ENCODE peak calls at places on chromosomes 4 and X, in four cellular contexts. Z is IMR-90, Y is H1, X is H9. P is an unnamed sample.

GRCh38 chr4:41613362-41613761 is 75.4 kb downstream of the LIMCH1 start:
- DNase-seq in Z (no peak), Y (no peak), X (peak), P (peak)

GRCh38 chr4:105979506-105979905 is 84.2 kb downstream of the NPNT start:
- DNase-seq in Z (no peak), Y (no peak), X (no peak), P (no peak)

GRCh38 chr4:158805628-158806471 is 37.0 kb downstream of the FNIP2 start:
- DNase-seq in Z (no peak), Y (no peak), X (no peak), P (no peak)

GRCh38 chr4:16000708-16001483 is 37.9 kb upstream of the FGFBP2 start:
- DNase-seq in Y (no peak), Z (no peak), X (no peak), P (no peak)

GRCh38 chrX:107451754-107452153 is 2.3 kb downstream of the FRMPD3 start:
- DNase-seq in Y (peak), X (peak), Z (no peak), P (peak)

GRCh38 chr4:140642674-140643437 is 74.1 kb upstream of the UCP1 start:
- DNase-seq in Y (no peak), X (no peak), Z (no peak), P (no peak)

GRCh38 chr4:2060578-2061207 is 1.6 kb downstream of the NAT8L start:
- DNase-seq in X (peak), Z (no peak), Y (no peak), P (peak)

GRCh38 chr4:89134775-89135319 is 23.5 kb downstream of the TIGD2 start:
- DNase-seq in X (no peak), Y (no peak), Z (peak), P (peak)

GRCh38 chr4:112361181-112361791 is 64.1 kb downstream of the ALPK1 start:
- DNase-seq in Z (peak), X (peak), Y (peak), P (peak)

GRCh38 chr4:39205000-39205399 is 22.7 kb downstream of the WDR19 start:
- DNase-seq in Y (no peak), Z (no peak), X (no peak), P (no peak)

GRCh38 chr4:64417974-64418373 is 8.7 kb upstream of the TECRL start:
- DNase-seq in X (no peak), Z (no peak), Y (no peak), P (no peak)

GRCh38 chrX:74009041-74009440 is 294.9 kb upstream of the ZCCHC13 start:
- DNase-seq in Z (peak), X (no peak), Y (no peak), P (no peak)

GRCh38 chrX:102835504-102836146 is 101.4 kb upstream of the RAB40AL start:
- DNase-seq in Y (peak), Z (peak), X (peak), P (peak)

GRCh38 chr4:15043226-15043625 is 40.9 kb downstream of the CPEB2 start:
- DNase-seq in X (no peak), Y (no peak), Z (no peak), P (peak)

GRCh38 chr4:7323872-7324650 is 110.7 kb downstream of the PSAPL1 start:
- DNase-seq in Y (no peak), X (no peak), Z (no peak), P (peak)

GRCh38 chr4:68375667-68376559 is 26.0 kb upstream of the YTHDC1 start:
- DNase-seq in Z (peak), X (peak), Y (peak), P (peak)

GRCh38 chr4:138875886-138876608 is 139.5 kb upstream of the NOCT start:
- DNase-seq in X (no peak), Y (no peak), Z (peak), P (peak)

GRCh38 chr4:88522702-88523324 is 763 bp downstream of the PYURF start:
- DNase-seq in Y (no peak), Z (peak), X (no peak), P (peak)

GRCh38 chr4:2416564-2417195 is 1.8 kb downstream of the ZFYVE28 start:
- DNase-seq in Y (peak), X (peak), Z (no peak), P (peak)

GRCh38 chr4:2256781-2257191 is 5.1 kb downstream of the MXD4 start:
- DNase-seq in Z (no peak), Y (peak), X (no peak), P (no peak)

GRCh38 chrX:38929966-38930421 is 128.7 kb downstream of the MID1IP1 start:
- DNase-seq in Z (peak), X (no peak), Y (no peak), P (no peak)

GRCh38 chr4:183326853-183327252 is 4.6 kb upstream of the CLDN24 start:
- DNase-seq in Y (no peak), Z (peak), X (no peak), P (no peak)

GRCh38 chr4:112253382-112254000 is 21.9 kb downstream of the AP1AR start:
- DNase-seq in X (no peak), Z (no peak), Y (no peak), P (peak)

GRCh38 chr4:168766537-168767316 is 243.3 kb downstream of the CBR4 start:
- DNase-seq in Z (peak), X (no peak), Y (no peak), P (no peak)

GRCh38 chr4:39698424-39699009 is 581 bp downstream of the UBE2K start:
- DNase-seq in X (peak), Z (no peak), Y (peak), P (peak)

GRCh38 chrX:148633509-148633908 is 133.1 kb downstream of the AFF2 start:
- DNase-seq in X (no peak), Z (no peak), Y (no peak), P (no peak)

GRCh38 chr4:173518419-173519102 is 11.5 kb downstream of the HAND2 start:
- DNase-seq in Y (peak), Z (no peak), X (peak), P (no peak)

GRCh38 chrX:54492340-54492739 is 3.7 kb downstream of the FGD1 start:
- DNase-seq in Y (no peak), Z (peak), X (peak), P (no peak)

GRCh38 chrX:25007059-25008053 is 8.4 kb downstream of the ARX start:
- DNase-seq in Z (no peak), X (no peak), Y (peak), P (peak)

GRCh38 chr4:169341490-169341889 is 70.7 kb upstream of the SH3RF1 start:
- DNase-seq in Z (peak), X (no peak), Y (no peak), P (no peak)

GRCh38 chr4:69957209-69957608 is 8.3 kb downstream of the CSN2 start:
- DNase-seq in X (peak), Z (no peak), Y (no peak), P (peak)

GRCh38 chrX:136250191-136251041 is 784 bp downstream of the MAP7D3 start:
- DNase-seq in X (no peak), Z (no peak), Y (peak), P (peak)

GRCh38 chr4:108433832-108434231 is 186.5 kb upstream of the RPL34 start:
- DNase-seq in X (no peak), Z (peak), Y (no peak), P (no peak)

GRCh38 chr4:112889199-112889598 is 160.3 kb upstream of the ANK2 start:
- DNase-seq in Z (no peak), X (no peak), Y (no peak), P (no peak)

GRCh38 chr4:152537881-152538280 is 2.0 kb upstream of the FBXW7 start:
- DNase-seq in Z (no peak), Y (no peak), X (no peak), P (no peak)

GRCh38 chr4:152534541-152535231 is 1.2 kb downstream of the FBXW7 start:
- DNase-seq in Z (no peak), X (peak), Y (peak), P (peak)

GRCh38 chr4:152536545-152537182 is 772 bp upstream of the FBXW7 start:
- DNase-seq in Z (peak), X (no peak), Y (no peak), P (no peak)

GRCh38 chr4:152535903-152536544 is at the start of gene FBXW7:
- DNase-seq in X (peak), Z (peak), Y (peak), P (peak)

GRCh38 chr4:152535236-152535902 is 523 bp downstream of the FBXW7 start:
- DNase-seq in Y (peak), Z (no peak), X (no peak), P (no peak)
- H2BK15ac ChIP-seq in Y (no peak), Z (no peak), X (no peak), P (no peak)

GRCh38 chr4:54232151-54232688 is 3.1 kb downstream of the PDGFRA start:
- DNase-seq in X (no peak), Y (peak), Z (no peak), P (peak)

GRCh38 chr4:54231419-54232150 is 2.5 kb downstream of the PDGFRA start:
- DNase-seq in Y (peak), Z (peak), X (peak), P (peak)

GRCh38 chr4:54228563-54229501 is at the start of gene PDGFRA:
- DNase-seq in Z (peak), Y (peak), X (peak), P (peak)

GRCh38 chr4:54229631-54230478 is 762 bp downstream of the PDGFRA start:
- DNase-seq in Z (peak), X (peak), Y (peak), P (peak)

GRCh38 chr4:54230479-54231418 is 1.7 kb downstream of the PDGFRA start:
- DNase-seq in Y (peak), Z (no peak), X (peak), P (peak)
- H3K27ac ChIP-seq in Y (no peak), Z (peak), X (no peak), P (no peak)

DNA sequence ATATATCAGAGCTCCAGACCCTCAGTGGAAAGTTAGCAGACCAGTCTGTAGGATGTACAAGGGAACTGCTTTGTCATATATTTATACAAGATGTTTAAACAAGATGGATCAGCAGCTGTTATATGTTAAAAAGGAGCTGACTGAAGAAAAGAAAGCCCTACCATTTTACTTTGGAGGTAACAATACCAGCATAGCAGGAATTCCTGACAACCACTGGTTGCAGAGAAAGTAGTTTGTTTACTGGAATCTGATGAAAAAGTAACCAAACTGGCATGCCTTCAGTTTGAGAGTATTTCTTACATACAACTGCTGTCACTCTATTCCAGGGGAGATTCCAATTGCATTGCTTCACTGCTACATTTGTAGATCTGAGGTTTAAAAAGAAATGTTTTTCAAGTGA is 49.5 kb upstream of the GABRQ start:
- DNase-seq in Y (no peak), X (no peak), Z (no peak), P (peak)
- H4K5ac ChIP-seq in Y (no peak), X (no peak), Z (no peak), P (no peak)

GRCh38 chrX:57119416-57119815 is 1.9 kb downstream of the SPIN2B start:
- DNase-seq in Z (no peak), Y (no peak), X (no peak), P (no peak)

GRCh38 chrX:57121162-57121741 is at the start of gene SPIN2B:
- DNase-seq in X (peak), Y (peak), Z (peak), P (peak)
- H2BK15ac ChIP-seq in X (no peak), Y (peak), Z (no peak), P (no peak)

GRCh38 chr4:119314356-119314755 is 7.6 kb downstream of the FABP2 start:
- DNase-seq in X (no peak), Y (no peak), Z (peak), P (peak)

GRCh38 chr4:119313237-119313636 is 8.7 kb downstream of the FABP2 start:
- DNase-seq in Z (no peak), Y (no peak), X (no peak), P (no peak)

GRCh38 chr4:119310826-119311225 is 11.1 kb downstream of the FABP2 start:
- DNase-seq in X (no peak), Y (no peak), Z (peak), P (no peak)

GRCh38 chr4:119317996-119318395 is 3.9 kb downstream of the FABP2 start:
- DNase-seq in Z (no peak), Y (no peak), X (no peak), P (no peak)

GRCh38 chr4:119315036-119315435 is 6.9 kb downstream of the FABP2 start:
- DNase-seq in Z (peak), Y (no peak), X (no peak), P (no peak)
- H3K27ac ChIP-seq in Z (no peak), Y (no peak), X (no peak), P (no peak)

DNA sequence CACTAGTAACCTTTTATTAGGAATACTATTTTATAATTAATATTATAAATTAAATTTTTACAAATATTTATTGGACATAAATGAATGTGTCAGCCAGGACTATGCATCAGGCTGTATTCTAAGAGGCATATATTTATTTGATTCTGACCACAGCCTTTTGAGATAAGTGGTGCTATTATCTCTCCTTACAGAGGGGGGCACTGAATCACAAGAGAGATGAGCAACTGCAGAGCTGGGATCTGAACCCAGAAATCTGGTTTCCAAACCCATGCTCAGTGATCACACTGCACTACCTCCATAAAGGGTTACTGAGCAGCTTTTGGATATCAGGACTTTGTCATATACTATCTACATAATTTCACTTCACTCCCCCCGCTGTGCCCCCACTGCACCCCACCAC is 322.0 kb downstream of the TMA16 start:
- DNase-seq in X (no peak), Z (no peak), Y (no peak), P (peak)
- H4K5ac ChIP-seq in X (no peak), Z (no peak), Y (no peak), P (no peak)

GRCh38 chr4:8703857-8704495 is 111.4 kb downstream of the CPZ start:
- DNase-seq in X (peak), Z (no peak), Y (peak), P (no peak)
- H2BK15ac ChIP-seq in X (no peak), Z (no peak), Y (no peak), P (no peak)

DNA sequence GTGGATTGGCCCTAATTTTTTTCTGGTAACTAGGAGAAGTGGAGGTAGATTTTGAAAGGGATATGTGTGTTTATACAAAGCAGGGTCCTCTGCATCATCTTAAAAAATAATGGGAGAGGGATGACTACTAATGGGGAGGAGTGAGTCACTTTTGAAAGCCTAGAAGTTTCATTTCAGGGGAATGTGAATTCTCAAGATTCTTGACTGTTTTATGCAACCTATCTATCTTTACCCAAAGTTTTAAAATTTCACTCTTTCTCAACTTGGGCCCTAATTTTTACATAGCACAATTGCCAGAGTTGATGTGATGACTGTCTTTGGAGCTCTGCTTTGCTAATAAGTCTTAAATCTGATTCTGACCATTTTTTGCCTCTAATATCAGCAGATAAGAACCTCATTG is 445.2 kb downstream of the GRXCR1 start:
- DNase-seq in Z (peak), X (no peak), Y (no peak), P (no peak)
- H3K27ac ChIP-seq in Z (no peak), X (no peak), Y (no peak), P (no peak)

DNA sequence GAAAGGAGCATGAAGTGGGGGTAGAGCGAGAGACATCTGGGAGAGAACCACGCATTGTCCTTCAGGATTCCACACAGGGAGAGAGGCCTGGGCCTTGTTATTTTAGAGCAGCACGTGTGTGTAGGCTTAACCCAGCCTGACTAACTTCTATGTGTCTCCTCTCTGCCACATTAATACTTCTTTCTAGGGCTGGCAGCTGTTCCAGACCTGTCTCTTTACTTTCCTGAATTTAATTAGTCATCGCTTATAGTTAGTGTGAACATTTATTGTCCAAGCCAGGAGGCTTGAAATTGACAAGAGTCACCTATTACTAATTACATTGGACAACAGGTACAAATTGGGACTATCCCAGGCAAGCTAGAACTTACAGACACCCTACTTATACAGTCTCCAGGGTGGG is 51.4 kb downstream of the SMAD1 start:
- DNase-seq in Y (no peak), Z (no peak), X (no peak), P (no peak)
- H4K5ac ChIP-seq in Y (no peak), Z (no peak), X (no peak), P (no peak)